ENCODE peak calls at places on chromosomes 5 and 9, in five cellular contexts. Q is lower leg skin, R is left ventricle myocardium inferior, L is fibroblast of mammary gland, S is lung. N is an unnamed sample.

GRCh38 chr5:169647566-169647965 is 10.5 kb downstream of the DOCK2 start:
- DNase-seq in L (no peak), R (no peak), Q (no peak), S (no peak), N (no peak)

GRCh38 chr9:621199-621860 is 220.2 kb upstream of the DMRT1 start:
- DNase-seq in S (no peak), Q (no peak), L (peak), R (no peak), N (no peak)

GRCh38 chr5:170293273-170293672 is 4.3 kb downstream of the LCP2 start:
- DNase-seq in Q (no peak), R (no peak), L (no peak), S (peak), N (no peak)

GRCh38 chr9:25658587-25658986 is 19.7 kb downstream of the TUSC1 start:
- DNase-seq in S (no peak), Q (no peak), R (no peak), L (peak), N (no peak)

GRCh38 chr9:31674264-31674663 is 710.2 kb upstream of the ACO1 start:
- DNase-seq in R (no peak), S (no peak), L (no peak), Q (no peak), N (no peak)

GRCh38 chr5:73893813-73894212 is 267.8 kb downstream of the ARHGEF28 start:
- DNase-seq in S (no peak), Q (no peak), L (no peak), R (no peak), N (no peak)

GRCh38 chr9:127634021-127634420 is 21.9 kb downstream of the STXBP1 start:
- DNase-seq in Q (no peak), R (peak), L (no peak), S (no peak), N (no peak)

GRCh38 chr5:89855417-89855816 is 554.1 kb downstream of the CETN3 start:
- DNase-seq in Q (no peak), R (no peak), S (no peak), L (no peak), N (no peak)

GRCh38 chr5:116557669-116558271 is 16.9 kb downstream of the SEMA6A start:
- DNase-seq in Q (no peak), L (peak), R (no peak), S (no peak), N (no peak)

GRCh38 chr9:136602193-136602885 is 56.5 kb upstream of the NOTCH1 start:
- DNase-seq in Q (no peak), S (no peak), L (no peak), R (no peak), N (no peak)

GRCh38 chr5:37905230-37905629 is 65.4 kb upstream of the GDNF start:
- DNase-seq in R (no peak), S (no peak), L (no peak), Q (no peak), N (no peak)

GRCh38 chr9:127955294-127956015 is 17.8 kb upstream of the DPM2 start:
- DNase-seq in Q (peak), L (peak), S (peak), R (peak), N (no peak)

DNA sequence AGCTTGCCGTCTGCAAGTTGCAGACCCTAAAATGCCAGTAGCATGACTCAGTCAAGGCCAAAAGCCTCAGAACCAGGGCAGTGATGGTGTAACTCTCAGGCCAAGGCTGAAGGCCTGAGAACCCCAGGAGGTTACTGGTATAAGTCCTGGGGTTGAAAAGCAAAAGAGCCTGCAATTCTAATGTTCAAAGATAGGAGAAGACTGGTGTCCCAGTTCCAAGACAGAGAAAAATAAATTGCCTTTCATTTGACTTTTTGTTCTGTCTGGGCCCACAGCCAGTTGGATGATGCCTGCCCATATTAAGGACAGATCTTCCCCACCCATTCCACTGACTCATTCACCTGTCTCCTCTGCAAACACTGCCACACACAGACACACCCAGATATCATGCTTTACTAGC is 673.2 kb downstream of the CDH18 start:
- DNase-seq in R (no peak), L (no peak), Q (peak), S (no peak), N (no peak)
- TF ChIP-seq CTCF in R (no peak), L (no peak), Q (no peak), S (no peak), N (no peak)

GRCh38 chr5:2007906-2008437 is 125.2 kb upstream of the IRX4 start:
- DNase-seq in L (peak), R (peak), Q (peak), S (peak), N (no peak)
- H3K4me3 ChIP-seq in L (no peak), R (peak), Q (no peak), S (no peak), N (no peak)

GRCh38 chr9:112332977-112333638 is at the start of gene PTBP3:
- DNase-seq in L (peak), S (peak), R (peak), Q (peak), N (no peak)

GRCh38 chr9:112332272-112332671 is 1.1 kb downstream of the PTBP3 start:
- DNase-seq in Q (no peak), S (no peak), R (no peak), L (no peak), N (no peak)

GRCh38 chr9:112332674-112332976 is 794 bp downstream of the PTBP3 start:
- DNase-seq in Q (no peak), L (no peak), R (no peak), S (no peak), N (no peak)

GRCh38 chr9:112333639-112334318 is 360 bp upstream of the PTBP3 start:
- DNase-seq in R (peak), S (peak), Q (peak), L (peak), N (peak)

GRCh38 chr9:112334319-112334828 is 955 bp upstream of the PTBP3 start:
- DNase-seq in S (no peak), Q (no peak), R (no peak), L (peak), N (no peak)
- TF ChIP-seq CTCF in S (no peak), Q (no peak), R (no peak), L (no peak), N (no peak)

GRCh38 chr5:60487466-60487865 is 212.5 kb downstream of the DEPDC1B start:
- DNase-seq in Q (no peak), S (no peak), L (peak), R (no peak), N (no peak)
- H3K4me3 ChIP-seq in Q (no peak), S (no peak), L (no peak), R (no peak), N (no peak)

GRCh38 chr5:77679791-77680190 is 41.3 kb upstream of the OTP start:
- DNase-seq in R (no peak), Q (no peak), S (no peak), L (peak), N (no peak)

DNA sequence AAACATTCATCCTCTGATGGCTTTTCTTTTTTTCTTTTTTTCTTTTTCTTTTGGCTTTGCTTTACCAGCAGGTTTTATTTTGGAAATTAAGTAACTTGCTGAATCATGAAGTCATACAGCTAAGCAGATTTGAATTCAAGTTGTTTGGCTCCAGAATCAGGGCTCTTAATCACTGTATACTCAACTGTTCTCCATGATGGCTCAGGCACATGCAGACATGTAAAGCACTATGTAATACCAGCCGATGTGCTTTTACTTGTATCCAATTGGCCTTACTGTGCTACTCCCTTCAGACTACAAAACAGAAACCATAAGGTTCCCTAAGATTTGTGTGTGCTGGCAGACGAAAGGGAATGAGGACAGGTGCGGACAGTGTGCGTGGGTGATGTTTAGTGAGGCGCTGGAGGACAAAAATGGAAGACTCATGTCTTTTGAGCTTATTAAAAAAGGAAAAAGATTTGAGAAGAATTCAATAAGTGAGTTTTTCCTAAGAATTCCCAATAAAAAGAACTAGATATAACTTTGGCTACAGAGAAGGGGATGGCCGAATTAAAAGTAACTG is 44.7 kb upstream of the OTP start:
- DNase-seq in R (no peak), S (no peak), Q (no peak), L (peak), N (no peak)
- TF ChIP-seq CTCF in R (no peak), S (no peak), Q (no peak), L (no peak), N (no peak)

GRCh38 chr9:133119461-133120342 is 1.3 kb downstream of the RALGDS start:
- DNase-seq in R (peak), Q (no peak), L (peak), S (no peak), N (no peak)

GRCh38 chr9:133118179-133118520 is 2.9 kb downstream of the RALGDS start:
- DNase-seq in L (no peak), S (no peak), R (no peak), Q (no peak), N (no peak)

GRCh38 chr9:133118568-133118967 is 2.5 kb downstream of the RALGDS start:
- DNase-seq in L (no peak), S (no peak), R (no peak), Q (no peak), N (no peak)

GRCh38 chr9:133117271-133118178 is 3.5 kb downstream of the RALGDS start:
- DNase-seq in Q (no peak), L (peak), S (no peak), R (peak), N (no peak)

GRCh38 chr9:133119039-133119438 is 2.0 kb downstream of the RALGDS start:
- DNase-seq in R (peak), S (no peak), L (no peak), Q (no peak), N (no peak)
- H3K4me3 ChIP-seq in R (peak), S (no peak), L (no peak), Q (peak), N (peak)

DNA sequence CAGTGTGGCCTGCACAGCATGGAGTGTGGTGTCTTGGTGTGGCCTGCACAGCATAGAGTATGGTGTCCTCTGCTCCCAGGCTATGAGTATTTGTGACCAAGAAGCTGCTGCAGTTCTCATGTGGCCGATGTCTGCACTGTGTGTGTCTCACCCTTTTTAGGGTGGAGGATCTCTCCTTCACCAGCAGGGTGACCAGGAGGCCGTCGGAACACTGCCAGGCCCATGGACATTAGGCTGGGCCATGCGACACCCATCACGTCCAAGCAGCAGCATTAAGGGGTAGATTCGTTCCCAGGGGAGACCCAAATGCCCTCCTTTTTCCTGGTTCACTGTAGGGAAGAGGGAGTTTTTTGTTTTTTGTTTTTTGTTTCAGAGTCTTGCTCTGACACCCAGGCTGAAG is 115.3 kb upstream of the SPIN1 start:
- DNase-seq in Q (no peak), L (no peak), S (no peak), R (no peak), N (no peak)
- TF ChIP-seq CTCF in Q (no peak), L (no peak), S (no peak), R (no peak), N (no peak)

DNA sequence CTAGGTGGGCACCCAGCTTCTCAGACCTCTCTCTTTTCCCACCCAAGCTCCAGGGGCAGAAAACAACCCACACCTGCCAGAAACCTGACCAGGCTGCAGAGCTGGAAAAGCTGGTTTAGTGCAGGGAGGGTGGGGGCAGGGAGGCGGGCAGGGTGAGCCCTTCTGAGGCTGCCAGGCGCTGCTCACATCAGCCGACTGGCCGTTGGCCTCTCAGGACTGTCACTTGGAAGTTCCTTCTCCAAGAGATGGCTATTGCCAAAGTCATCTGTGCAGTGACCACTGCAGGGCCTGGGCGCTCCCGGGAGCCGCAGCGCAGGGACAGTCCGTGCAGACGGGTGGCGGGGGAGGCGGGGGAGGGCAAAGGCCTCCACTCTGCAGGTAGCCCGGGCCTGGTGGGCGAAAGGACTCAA is 204.9 kb upstream of the IER5L start:
- DNase-seq in R (peak), Q (peak), L (no peak), S (peak), N (no peak)
- H3K4me3 ChIP-seq in R (peak), Q (peak), L (peak), S (peak), N (peak)